ENCODE peak calls at places on chromosomes 16 and 17, in four cellular contexts. F is T follicular helper cell, Z is cerebellar cortex, C is glutamatergic neuron. I is an unnamed sample.

GRCh38 chr17:77441130-77441920 is 300.6 kb downstream of the SEC14L1 start:
- DNase-seq in F (peak), Z (peak), C (peak), I (no peak)

GRCh38 chr17:82985436-82985820 is 94.0 kb upstream of the METRNL start:
- DNase-seq in F (no peak), Z (no peak), C (no peak), I (no peak)

GRCh38 chr16:75238853-75239371 is 12.5 kb downstream of the BCAR1 start:
- DNase-seq in F (no peak), Z (peak), C (peak), I (no peak)

GRCh38 chr16:87842209-87842869 is 27.0 kb downstream of the SLC7A5 start:
- DNase-seq in F (no peak), Z (no peak), C (no peak), I (no peak)

GRCh38 chr17:37358098-37358829 is 17.5 kb upstream of the C17orf78 start:
- DNase-seq in F (no peak), Z (peak), C (peak), I (peak)

GRCh38 chr17:72943826-72944689 is 148.4 kb downstream of the SLC39A11 start:
- DNase-seq in F (no peak), Z (peak), C (no peak), I (peak)

GRCh38 chr17:45677770-45678169 is 106.3 kb upstream of the CRHR1 start:
- DNase-seq in F (no peak), Z (no peak), C (no peak), I (no peak)

GRCh38 chr16:66842765-66843164 is 1.4 kb upstream of the CA7 start:
- DNase-seq in F (no peak), Z (no peak), C (no peak), I (no peak)

GRCh38 chr16:84054271-84054670 is 11.7 kb upstream of the SLC38A8 start:
- DNase-seq in F (no peak), Z (no peak), C (no peak), I (no peak)

GRCh38 chr16:85612191-85612800 is 826 bp upstream of the GSE1 start:
- DNase-seq in F (no peak), Z (peak), C (no peak), I (no peak)

I was measured in SK-N-DZ.